ENCODE peak calls at places on chromosomes 1 and 21, in four cellular contexts. M is MG63, W is lower lobe of right lung, U is neural progenitor cell. O is an unnamed sample.

GRCh38 chr1:160359559-160360226 is 7.2 kb upstream of the NHLH1 start:
- DNase-seq in M (no peak), W (no peak), U (no peak), O (no peak)

GRCh38 chr1:155322571-155322952 is 1.9 kb downstream of the RUSC1 start:
- DNase-seq in M (no peak), W (peak; percentile 53), U (peak; percentile 64), O (no peak)

GRCh38 chr1:45356186-45356585 is 15.9 kb upstream of the MUTYH start:
- DNase-seq in M (no peak), W (no peak), U (no peak), O (no peak)

GRCh38 chr1:85111709-85112108 is 63.4 kb upstream of the MCOLN3 start:
- DNase-seq in M (no peak), W (no peak), U (no peak), O (no peak)

GRCh38 chr1:53594391-53595180 is 135.4 kb downstream of the DMRTB1 start:
- DNase-seq in M (no peak), W (no peak), U (no peak), O (no peak)

GRCh38 chr1:17244826-17245740 is 3.8 kb upstream of the PADI3 start:
- DNase-seq in M (peak; percentile 78), W (no peak), U (peak; percentile 52), O (no peak)

GRCh38 chr1:226772456-226773139 is 33.5 kb upstream of the ITPKB start:
- DNase-seq in M (no peak), W (no peak), U (no peak), O (peak; percentile 75)

GRCh38 chr1:156870734-156871133 is 10.1 kb downstream of the NTRK1 start:
- DNase-seq in M (peak; percentile 55), W (no peak), U (no peak), O (no peak)

GRCh38 chr1:231407537-231408396 is 14.3 kb downstream of the EGLN1 start:
- DNase-seq in M (no peak), W (no peak), U (no peak), O (no peak)

GRCh38 chr1:168386949-168387586 is 106.4 kb downstream of the TBX19 start:
- DNase-seq in M (no peak), W (peak; percentile 75), U (peak; percentile 68), O (peak; percentile 75)

GRCh38 chr1:55718758-55719671 is 503.9 kb upstream of the USP24 start:
- DNase-seq in M (peak; percentile 95), W (no peak), U (no peak), O (no peak)

GRCh38 chr21:42763578-42764442 is 110.4 kb downstream of the PDE9A start:
- DNase-seq in M (no peak), W (peak; percentile 72), U (no peak), O (no peak)

GRCh38 chr1:152577168-152577567 is 3.1 kb downstream of the LCE3D start:
- DNase-seq in M (no peak), W (no peak), U (no peak), O (no peak)

GRCh38 chr1:32889731-32890278 is 3.5 kb downstream of the HPCA start:
- DNase-seq in M (no peak), W (no peak), U (no peak), O (no peak)

GRCh38 chr1:231918239-231919015 is 291.8 kb downstream of the DISC1 start:
- DNase-seq in M (peak; percentile 11), W (no peak), U (no peak), O (peak; percentile 67)

GRCh38 chr1:117971777-117972176 is 42.2 kb downstream of the WDR3 start:
- DNase-seq in M (no peak), W (no peak), U (no peak), O (no peak)

GRCh38 chr1:169250022-169250421 is 117.6 kb downstream of the NME7 start:
- DNase-seq in M (no peak), W (no peak), U (no peak), O (no peak)

GRCh38 chr1:19385869-19386591 is 73.9 kb downstream of the SLC66A1 start:
- DNase-seq in M (no peak), W (peak; percentile 66), U (no peak), O (no peak)

GRCh38 chr1:110135268-110136065 is 14.8 kb upstream of the SLC6A17 start:
- DNase-seq in M (peak; percentile 83), W (no peak), U (peak; percentile 22), O (no peak)

GRCh38 chr1:150765229-150765976 is at the start of gene CTSS:
- DNase-seq in M (no peak), W (no peak), U (no peak), O (peak; percentile 80)

GRCh38 chr1:231885209-231885854 is 258.7 kb downstream of the DISC1 start:
- DNase-seq in M (no peak), W (no peak), U (no peak), O (no peak)

GRCh38 chr1:37076168-37076567 is 41.9 kb upstream of the GRIK3 start:
- DNase-seq in M (no peak), W (no peak), U (no peak), O (no peak)

GRCh38 chr1:220884109-220884980 is 5.1 kb downstream of the HLX start:
- DNase-seq in M (no peak), W (no peak), U (peak; percentile 91), O (no peak)
- H3K4me3 ChIP-seq in M (no peak overlapping the region), W (no peak overlapping the region), U (peak overlapping the region; percentile 40), O (no peak overlapping the region)

GRCh38 chr1:7664893-7665250 is 106.2 kb upstream of the VAMP3 start:
- DNase-seq in M (no peak), W (no peak), U (no peak), O (no peak)
- H3K4me3 ChIP-seq in M (no peak overlapping the region), W (no peak overlapping the region), U (no peak overlapping the region), O (no peak overlapping the region)

GRCh38 chr1:113981962-113982931 is 3.0 kb downstream of the OLFML3 start:
- DNase-seq in M (peak; percentile 73), W (no peak), U (no peak), O (no peak)
- H3K4me3 ChIP-seq in M (no peak overlapping the region), W (peak overlapping the region; percentile 45), U (no peak overlapping the region), O (no peak overlapping the region)

GRCh38 chr1:170663011-170663410 is 920 bp upstream of the PRRX1 start:
- DNase-seq in M (no peak), W (no peak), U (peak; percentile 75), O (no peak)
- H3K4me3 ChIP-seq in M (peak overlapping the region; percentile 31), W (peak overlapping the region; percentile 62), U (peak overlapping the region; percentile 30), O (peak overlapping the region; percentile 32)

GRCh38 chr1:207071426-207071825 is 17.2 kb upstream of the C4BPB start:
- DNase-seq in M (no peak), W (no peak), U (no peak), O (no peak)
- H3K4me3 ChIP-seq in M (no peak overlapping the region), W (no peak overlapping the region), U (no peak overlapping the region), O (no peak overlapping the region)

GRCh38 chr1:30338765-30339164 is 384.6 kb downstream of the MATN1 start:
- DNase-seq in M (no peak), W (no peak), U (no peak), O (no peak)
- H3K4me3 ChIP-seq in M (no peak overlapping the region), W (no peak overlapping the region), U (no peak overlapping the region), O (no peak overlapping the region)

DNA sequence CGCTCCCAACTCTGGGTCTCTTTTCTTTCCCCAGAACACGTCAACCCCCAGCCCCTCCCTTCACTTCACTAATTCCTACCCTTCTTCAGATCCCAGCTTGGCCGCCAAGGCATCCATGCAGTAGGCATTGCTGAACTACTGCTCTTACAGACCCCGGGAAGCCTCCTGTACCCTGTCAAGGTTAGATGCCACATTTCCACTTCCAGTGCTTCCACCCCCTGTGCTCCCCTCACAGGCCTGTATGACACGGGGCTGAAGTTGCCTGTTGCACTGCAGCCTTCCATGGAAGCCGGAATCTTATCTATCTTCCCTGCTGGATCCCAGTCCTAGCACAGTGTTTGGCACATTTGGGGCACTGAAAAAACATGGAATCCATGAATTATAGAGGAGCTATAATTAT is 99.0 kb upstream of the SOD1 start:
- DNase-seq in M (no peak), W (no peak), U (no peak), O (no peak)
- H3K4me3 ChIP-seq in M (no peak overlapping the region), W (no peak overlapping the region), U (peak overlapping the region; percentile 81), O (peak overlapping the region; percentile 75)

GRCh38 chr1:210232524-210233215 is at the start of gene SERTAD4:
- DNase-seq in M (peak; percentile 47), W (peak; percentile 55), U (peak; percentile 67), O (no peak)

GRCh38 chr1:210233495-210234253 is 1.1 kb downstream of the SERTAD4 start:
- DNase-seq in M (peak; percentile 81), W (peak; percentile 76), U (peak; percentile 63), O (peak; percentile 79)

GRCh38 chr1:210233216-210233494 is 559 bp downstream of the SERTAD4 start:
- DNase-seq in M (no peak), W (no peak), U (peak; percentile 56), O (peak; percentile 18)

GRCh38 chr1:210235363-210236053 is 2.9 kb downstream of the SERTAD4 start:
- DNase-seq in M (no peak), W (no peak), U (no peak), O (no peak)

DNA sequence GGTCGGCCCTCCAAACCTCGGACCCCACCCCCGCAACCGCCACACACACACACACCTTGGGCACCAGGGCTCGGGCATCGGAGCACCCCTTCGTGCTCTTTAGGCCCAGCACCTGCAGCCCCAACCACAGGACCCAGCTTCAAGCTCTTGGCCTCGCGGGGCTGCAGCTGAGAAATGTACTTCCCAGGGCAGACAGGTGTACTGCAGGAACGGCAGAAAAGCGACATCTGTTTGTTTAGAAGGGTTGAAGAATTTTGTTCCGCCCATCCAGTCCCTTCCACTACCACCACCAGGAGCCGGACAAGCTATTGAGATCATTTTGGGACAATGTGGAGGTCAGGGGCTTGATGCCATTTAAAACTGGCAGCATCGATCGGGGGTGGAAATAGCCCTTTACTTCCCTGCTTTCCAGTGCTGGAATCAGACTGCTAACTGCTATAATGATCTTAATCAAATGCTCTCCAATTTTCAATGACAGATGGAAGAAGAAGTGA is 1.7 kb downstream of the SERTAD4 start:
- DNase-seq in M (no peak), W (no peak), U (no peak), O (no peak)
- H3K4me3 ChIP-seq in M (no peak overlapping the region), W (peak overlapping the region; percentile 64), U (peak overlapping the region; percentile 65), O (peak overlapping the region; percentile 77)

GRCh38 chr1:205313681-205314308 is 7.8 kb downstream of the NUAK2 start:
- DNase-seq in M (no peak), W (peak; percentile 80), U (peak; percentile 100), O (peak; percentile 75)
- H3K4me3 ChIP-seq in M (no peak overlapping the region), W (peak overlapping the region; percentile 35), U (peak overlapping the region; percentile 51), O (peak overlapping the region; percentile 55)